ENCODE peak calls at places on chromosome 6, in nine cellular contexts. I is AG04450, X is fibroblast of lung, O is breast epithelium, P is right lobe of liver, N is aorta, M is OCI-LY7, B is iPS DF 6.9, C is astrocyte. H is an unnamed sample. For H3K9me3, the result is how much of the 10 kb centered on the place peaks cover.

GRCh38 chr6:93917216-93917615 is 497.9 kb upstream of the EPHA7 start:
- DNase-seq in I (no peak), X (no peak), O (no peak), P (no peak), N (no peak), M (no peak), B (no peak), C (no peak), H (no peak)

GRCh38 chr6:163394659-163395058 is 19.9 kb upstream of the QKI start:
- DNase-seq in I (no peak), X (no peak), O (no peak), P (no peak), N (no peak), M (no peak), B (no peak), C (no peak), H (no peak)

GRCh38 chr6:6320901-6321300 is 439 bp upstream of the F13A1 start:
- DNase-seq in I (no peak), X (peak), O (no peak), P (no peak), N (no peak), M (no peak), B (no peak), C (no peak), H (no peak)

GRCh38 chr6:154815938-154816820 is 83.0 kb downstream of the SCAF8 start:
- DNase-seq in I (no peak), X (peak), O (no peak), P (no peak), N (no peak), M (no peak), B (no peak), C (peak), H (no peak)

GRCh38 chr6:170269873-170270541 is 20.9 kb downstream of the DLL1 start:
- DNase-seq in I (no peak), X (no peak), O (no peak), P (peak), N (peak), M (no peak), B (no peak), C (no peak), H (peak)

GRCh38 chr6:36851149-36851614 is 11.9 kb upstream of the CPNE5 start:
- DNase-seq in I (peak), X (peak), O (no peak), P (no peak), N (no peak), M (peak), B (no peak), C (peak), H (peak)

GRCh38 chr6:156791261-156791850 is 14.2 kb downstream of the ARID1B start:
- DNase-seq in I (no peak), X (peak), O (no peak), P (no peak), N (no peak), M (peak), B (no peak), C (peak), H (no peak)

GRCh38 chr6:43669922-43670622 is 17.5 kb downstream of the MRPS18A start:
- DNase-seq in I (no peak), X (no peak), O (no peak), P (no peak), N (no peak), M (no peak), B (no peak), C (no peak), H (no peak)

GRCh38 chr6:138404666-138405337 is 779 bp downstream of the HEBP2 start:
- DNase-seq in I (no peak), X (peak), O (no peak), P (peak), N (no peak), M (peak), B (no peak), C (no peak), H (peak)

GRCh38 chr6:111159628-111160027 is 72.3 kb downstream of the SLC16A10 start:
- DNase-seq in I (no peak), X (no peak), O (no peak), P (no peak), N (no peak), M (no peak), B (no peak), C (no peak), H (no peak)

GRCh38 chr6:151211075-151211474 is 28.7 kb upstream of the AKAP12 start:
- DNase-seq in I (no peak), X (no peak), O (no peak), P (no peak), N (no peak), M (no peak), B (no peak), C (no peak), H (no peak)

GRCh38 chr6:7672066-7673062 is 53.5 kb upstream of the BMP6 start:
- DNase-seq in I (no peak), X (no peak), O (no peak), P (no peak), N (no peak), M (no peak), B (no peak), C (no peak), H (no peak)

GRCh38 chr6:142378138-142378875 is 76.5 kb downstream of the ADGRG6 start:
- DNase-seq in I (no peak), X (peak), O (no peak), P (no peak), N (no peak), M (no peak), B (no peak), C (peak), H (peak)

GRCh38 chr6:18237167-18237566 is 27.2 kb downstream of the DEK start:
- DNase-seq in I (no peak), X (no peak), O (no peak), P (no peak), N (no peak), M (no peak), B (no peak), C (no peak), H (no peak)

GRCh38 chr6:20789162-20789561 is 254.9 kb downstream of the CDKAL1 start:
- DNase-seq in I (peak), X (peak), O (no peak), P (no peak), N (no peak), M (no peak), B (no peak), C (no peak), H (no peak)

DNA sequence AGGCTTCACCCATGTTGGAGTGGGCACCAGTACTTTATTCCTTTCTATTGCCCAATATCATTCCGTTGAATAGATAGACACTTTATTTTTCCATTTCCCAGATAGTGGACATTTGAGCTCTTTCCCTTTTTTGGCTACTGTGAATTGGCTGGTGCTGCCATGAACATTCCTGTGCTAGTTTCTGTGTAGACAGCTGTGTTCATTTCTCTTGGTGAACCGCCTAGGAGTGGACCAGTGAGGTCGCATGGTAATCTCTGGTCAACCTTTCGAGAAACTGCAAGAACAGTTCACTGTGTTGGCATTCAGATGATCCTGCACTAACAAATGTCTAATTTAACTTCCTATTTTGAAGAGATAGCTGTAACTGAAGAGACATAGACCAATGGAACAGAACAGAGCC is 58.6 kb downstream of the RAMACL start:
- DNase-seq in I (no peak), X (no peak), O (no peak), P (no peak), N (no peak), M (no peak), B (no peak), C (no peak), H (no peak)
- H3K27ac ChIP-seq in I (no peak), X (no peak), O (no peak), P (no peak), N (no peak), M (no peak), B (no peak), C (no peak), H (no peak)

GRCh38 chr6:112801681-112802080 is 454.6 kb downstream of the RFPL4B start:
- DNase-seq in I (no peak), X (peak), O (no peak), P (no peak), N (no peak), M (no peak), B (no peak), C (no peak), H (no peak)

GRCh38 chr6:112802154-112802553 is 455.0 kb downstream of the RFPL4B start:
- DNase-seq in I (peak), X (peak), O (no peak), P (no peak), N (no peak), M (no peak), B (no peak), C (peak), H (no peak)

GRCh38 chr6:112800439-112800838 is 453.3 kb downstream of the RFPL4B start:
- DNase-seq in I (no peak), X (peak), O (no peak), P (no peak), N (no peak), M (no peak), B (no peak), C (peak), H (no peak)

GRCh38 chr6:112800916-112801315 is 453.8 kb downstream of the RFPL4B start:
- DNase-seq in I (no peak), X (peak), O (no peak), P (no peak), N (no peak), M (no peak), B (no peak), C (no peak), H (no peak)

GRCh38 chr6:112799889-112800288 is 452.8 kb downstream of the RFPL4B start:
- DNase-seq in I (no peak), X (no peak), O (no peak), P (no peak), N (no peak), M (no peak), B (no peak), C (no peak), H (no peak)
- H3K9me3 ChIP-seq in I (under half), X (under half), O (under half), P (under half), N (under half), M (under half), B (under half), C (under half), H (under half)

GRCh38 chr6:106528521-106528920 is 100.8 kb downstream of the RTN4IP1 start:
- DNase-seq in I (no peak), X (no peak), O (no peak), P (no peak), N (no peak), M (no peak), B (no peak), C (no peak), H (no peak)
- H3K27ac ChIP-seq in I (no peak), X (peak), O (peak), P (no peak), N (no peak), M (no peak), B (no peak), C (peak), H (no peak)

DNA sequence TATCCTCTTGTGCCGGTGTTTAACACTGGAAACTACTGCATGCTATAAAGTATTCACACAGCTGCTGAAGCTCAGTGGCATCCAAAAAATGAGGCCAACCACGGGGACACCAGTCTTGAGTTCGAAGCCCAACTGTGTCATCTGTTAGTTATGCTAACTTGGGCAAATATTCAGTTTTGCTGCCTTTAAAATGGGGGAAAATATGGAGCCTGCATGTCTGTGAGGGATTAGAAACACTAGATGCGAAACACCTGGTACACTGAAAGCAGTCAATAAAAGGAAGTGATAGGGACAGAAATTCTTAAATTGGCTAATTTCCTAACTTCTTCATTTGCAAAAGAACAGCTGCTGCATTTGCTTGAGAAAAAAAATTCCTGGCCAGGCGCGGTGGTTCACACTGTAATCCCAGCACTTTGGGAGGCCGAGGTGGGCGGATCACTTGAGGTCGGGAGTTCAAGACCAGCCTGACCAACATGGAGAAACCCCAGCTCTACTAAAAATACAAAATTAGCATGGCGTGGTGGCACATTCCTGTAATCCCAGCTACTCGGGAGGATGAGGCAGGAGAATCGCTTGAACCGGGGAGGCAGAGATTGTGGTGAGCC is 36.5 kb upstream of the MLIP start:
- DNase-seq in I (no peak), X (peak), O (no peak), P (no peak), N (no peak), M (no peak), B (no peak), C (no peak), H (no peak)
- H3K9me3 ChIP-seq in I (under half), X (under half), O (under half), P (under half), N (under half), M (under half), B (under half), C (under half), H (under half)

DNA sequence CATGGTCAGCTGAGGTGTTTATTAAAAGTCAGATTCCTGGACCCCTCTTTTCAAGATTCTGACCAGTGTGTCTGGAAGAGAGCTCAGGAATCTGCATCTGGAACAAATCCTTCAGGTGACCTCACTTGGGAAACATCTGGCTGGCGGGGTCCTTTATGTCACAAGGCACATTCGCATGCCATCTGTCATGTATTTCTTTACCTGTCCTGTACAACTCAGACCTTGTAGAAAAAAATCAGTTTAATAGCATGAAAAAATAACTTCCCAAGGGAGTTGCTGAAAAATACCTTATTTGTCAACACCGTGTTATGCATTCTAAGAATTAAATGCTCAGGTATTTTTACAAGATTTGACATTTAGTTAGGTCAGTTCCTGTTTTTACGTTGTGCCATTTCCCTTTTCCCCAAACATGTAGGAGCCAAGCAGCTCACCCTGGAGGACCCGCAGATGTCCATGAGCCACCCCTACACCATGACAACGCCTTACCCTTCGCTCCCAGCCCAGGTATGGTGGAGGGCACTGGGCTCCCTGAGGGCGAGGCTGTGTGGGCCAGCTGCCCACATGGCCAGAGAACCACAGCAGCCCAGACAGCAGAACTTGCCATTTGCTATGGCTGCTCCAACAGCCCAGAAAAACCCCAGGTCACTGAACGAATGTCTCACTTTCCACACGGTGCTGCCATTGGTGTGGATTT is 4.0 kb downstream of the IRF4 start:
- DNase-seq in I (no peak), X (no peak), O (no peak), P (no peak), N (no peak), M (no peak), B (no peak), C (no peak), H (no peak)
- H3K27ac ChIP-seq in I (no peak), X (no peak), O (no peak), P (no peak), N (no peak), M (no peak), B (no peak), C (no peak), H (no peak)